ENCODE peak calls at places on chromosome 17, in seven cellular contexts. F is neural progenitor cell, N is GM23338, P is PC-9, B is SK-N-SH, I is PC-3, J is MM.1S. W is an unnamed sample.

GRCh38 chr17:81741594-81742452 is 29.7 kb downstream of the SLC25A10 start:
- DNase-seq in N (no peak), F (no peak), B (peak; percentile 81), P (no peak), I (no peak), J (no peak), W (no peak)

GRCh38 chr17:10178789-10179075 is 19.7 kb downstream of the GAS7 start:
- DNase-seq in F (no peak), I (no peak), N (no peak), J (no peak), B (no peak), P (no peak), W (no peak)

GRCh38 chr17:45428050-45428953 is 4.4 kb downstream of the ARHGAP27 start:
- DNase-seq in F (peak; percentile 87), B (peak; percentile 94), I (peak; percentile 87), N (peak; percentile 85), P (peak; percentile 79), J (peak; percentile 75), W (peak; percentile 76)

GRCh38 chr17:13597723-13598347 is 3.9 kb downstream of the HS3ST3A1 start:
- DNase-seq in B (peak; percentile 54), N (peak; percentile 46), F (peak; percentile 65), I (peak; percentile 78), P (peak; percentile 5), J (peak; percentile 22), W (peak; percentile 73)

GRCh38 chr17:83079766-83080616 is 582 bp downstream of the METRNL start:
- DNase-seq in F (peak; percentile 66), J (no peak), N (no peak), I (no peak), B (peak; percentile 78), P (no peak), W (peak; percentile 67)

GRCh38 chr17:45580914-45581313 is 90.4 kb upstream of the PLEKHM1 start:
- DNase-seq in F (no peak), J (no peak), N (no peak), P (no peak), B (no peak), I (no peak), W (no peak)

GRCh38 chr17:10033449-10033848 is 128.4 kb upstream of the RCVRN start:
- DNase-seq in F (peak; percentile 62), N (no peak), P (no peak), B (no peak), I (no peak), J (no peak), W (no peak)

GRCh38 chr17:78993981-78994671 is 14.4 kb upstream of the LGALS3BP start:
- DNase-seq in N (no peak), J (no peak), B (peak; percentile 38), F (no peak), I (no peak), P (no peak), W (no peak)

GRCh38 chr17:53780320-53780719 is 42.4 kb upstream of the KIF2B start:
- DNase-seq in P (no peak), F (no peak), N (no peak), B (no peak), J (peak; percentile 48), I (no peak), W (no peak)

GRCh38 chr17:38350035-38350434 is 1.6 kb upstream of the SOCS7 start:
- DNase-seq in I (no peak), F (no peak), P (no peak), J (no peak), B (no peak), N (no peak), W (no peak)

GRCh38 chr17:77571562-77571981 is 386.9 kb upstream of the TNRC6C start:
- DNase-seq in F (no peak), N (no peak), B (peak; percentile 61), J (no peak), P (no peak), I (no peak), W (peak; percentile 28)

GRCh38 chr17:42019509-42020404 is at the start of gene NKIRAS2:
- DNase-seq in N (peak; percentile 96), J (peak; percentile 95), I (peak; percentile 86), B (peak; percentile 96), P (peak; percentile 91), F (peak; percentile 96), W (peak; percentile 97)

GRCh38 chr17:81735181-81736102 is 23.4 kb downstream of the SLC25A10 start:
- DNase-seq in P (peak; percentile 72), I (peak; percentile 70), J (no peak), B (no peak), N (no peak), F (no peak), W (peak; percentile 88)

GRCh38 chr17:81840826-81841778 is 6.3 kb upstream of the PPP1R27 start:
- DNase-seq in N (peak; percentile 37), J (no peak), B (no peak), I (no peak), P (no peak), F (peak; percentile 51), W (no peak)

GRCh38 chr17:75927286-75927922 is 13.4 kb downstream of the FBF1 start:
- DNase-seq in I (no peak), J (peak; percentile 17), N (peak; percentile 80), F (peak; percentile 23), P (no peak), B (peak; percentile 75), W (peak; percentile 38)

GRCh38 chr17:58339775-58340622 is 11.4 kb upstream of the TSPOAP1 start:
- DNase-seq in B (peak; percentile 4), J (no peak), I (no peak), N (no peak), P (no peak), F (no peak), W (no peak)
- H3F3A ChIP-seq in B (peaks cover 6% of the 10 kb centered on the region), J (peaks cover 79% of the 10 kb centered on the region), I (no peaks in the 10 kb centered on the region), N (peaks cover 3% of the 10 kb centered on the region), P (peaks cover 6% of the 10 kb centered on the region), F (peaks cover 5% of the 10 kb centered on the region), W (peaks cover 10% of the 10 kb centered on the region)

GRCh38 chr17:50661795-50662391 is 27.2 kb downstream of the ABCC3 start:
- DNase-seq in B (peak; percentile 73), J (peak; percentile 54), F (no peak), I (peak; percentile 100), P (peak; percentile 93), N (peak; percentile 51), W (peak; percentile 92)

GRCh38 chr17:50660887-50661345 is 26.2 kb downstream of the ABCC3 start:
- DNase-seq in B (peak; percentile 51), N (no peak), J (no peak), P (no peak), I (no peak), F (no peak), W (peak; percentile 46)

GRCh38 chr17:50661348-50661747 is 26.7 kb downstream of the ABCC3 start:
- DNase-seq in J (no peak), I (no peak), F (no peak), B (no peak), N (no peak), P (no peak), W (peak; percentile 20)

GRCh38 chr17:50659220-50659619 is 24.5 kb downstream of the ABCC3 start:
- DNase-seq in I (no peak), J (no peak), P (no peak), N (peak; percentile 44), B (no peak), F (no peak), W (no peak)

GRCh38 chr17:50660042-50660886 is 25.6 kb downstream of the ABCC3 start:
- DNase-seq in J (no peak), P (peak; percentile 81), I (peak; percentile 70), F (no peak), N (no peak), B (peak; percentile 87), W (peak; percentile 69)
- H3K4me1 ChIP-seq in J (peaks cover 13% of the 10 kb centered on the region), P (peaks cover 76% of the 10 kb centered on the region), I (peaks cover 37% of the 10 kb centered on the region), F (peaks cover 3% of the 10 kb centered on the region), N (peaks cover 9% of the 10 kb centered on the region), B (peaks cover 39% of the 10 kb centered on the region), W (peaks cover 32% of the 10 kb centered on the region)

GRCh38 chr17:7497636-7498035 is 13.5 kb downstream of the POLR2A start:
- DNase-seq in I (no peak), P (no peak), J (no peak), B (no peak), N (no peak), F (no peak), W (no peak)

GRCh38 chr17:7495906-7496434 is 11.8 kb downstream of the POLR2A start:
- DNase-seq in B (no peak), N (no peak), P (no peak), J (no peak), F (no peak), I (no peak), W (no peak)

GRCh38 chr17:7497228-7497627 is 13.1 kb downstream of the POLR2A start:
- DNase-seq in I (no peak), P (no peak), J (no peak), B (no peak), F (no peak), N (no peak), W (no peak)

GRCh38 chr17:7499161-7499560 is 15.0 kb downstream of the POLR2A start:
- DNase-seq in N (no peak), B (no peak), I (no peak), P (no peak), J (no peak), F (no peak), W (no peak)

GRCh38 chr17:7496470-7497227 is 12.5 kb downstream of the POLR2A start:
- DNase-seq in P (no peak), N (no peak), J (no peak), B (no peak), F (no peak), I (no peak), W (no peak)
- H4K20me1 ChIP-seq in P (peaks cover 14% of the 10 kb centered on the region), N (peaks cover 23% of the 10 kb centered on the region), J (peaks cover 14% of the 10 kb centered on the region), B (peaks cover 54% of the 10 kb centered on the region), F (peaks cover 51% of the 10 kb centered on the region), I (peaks cover 22% of the 10 kb centered on the region), W (peaks cover 21% of the 10 kb centered on the region)

DNA sequence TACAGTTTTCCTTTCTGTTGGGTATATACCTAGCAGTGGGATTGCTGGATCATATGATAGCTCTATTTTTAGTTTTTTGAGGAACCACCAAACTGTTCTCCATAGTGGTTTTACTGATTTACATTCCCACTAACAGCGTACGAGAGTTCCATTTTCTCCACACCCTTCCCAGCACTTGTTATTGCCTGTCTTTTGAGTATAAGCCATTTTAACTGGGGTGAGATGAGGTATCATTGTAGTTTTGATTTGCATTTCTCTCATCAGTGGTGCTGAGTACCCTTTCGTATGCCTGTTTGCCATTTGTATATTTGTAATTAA is 893 bp upstream of the EVI2B start:
- DNase-seq in I (no peak), P (no peak), B (no peak), F (no peak), J (peak; percentile 41), N (no peak), W (no peak)
- H3F3A ChIP-seq in I (no peaks in the 10 kb centered on the region), P (peaks cover 27% of the 10 kb centered on the region), B (peaks cover 19% of the 10 kb centered on the region), F (peaks cover 7% of the 10 kb centered on the region), J (peaks cover 79% of the 10 kb centered on the region), N (no peaks in the 10 kb centered on the region), W (peaks cover 17% of the 10 kb centered on the region)

GRCh38 chr17:16936536-16937310 is 35.2 kb downstream of the TNFRSF13B start:
- DNase-seq in B (no peak), N (no peak), I (no peak), P (no peak), J (no peak), F (no peak), W (no peak)
- H3K4me1 ChIP-seq in B (no peaks in the 10 kb centered on the region), N (peaks cover 4% of the 10 kb centered on the region), I (peaks cover 9% of the 10 kb centered on the region), P (no peaks in the 10 kb centered on the region), J (no peaks in the 10 kb centered on the region), F (no peaks in the 10 kb centered on the region), W (no peaks in the 10 kb centered on the region)